ENCODE peak calls at places on chromosomes 7 and 10, in ten cellular contexts. X is A549, H is stomach, I is MCF 10A, G is HepG2, Y is cardiac muscle cell, A is tibial artery, E is astrocyte of the spinal cord, L is choroid plexus epithelial cell, M is ovary. V is an unnamed sample.

GRCh38 chr10:80684217-80684616 is 146.5 kb downstream of the SH2D4B start:
- DNase-seq in X (peak; percentile 48), H (no peak), I (peak; percentile 38), G (no peak), Y (peak; percentile 28), A (no peak), E (no peak), L (peak; percentile 63), M (no peak), V (no peak)

GRCh38 chr10:103547391-103547946 is 54.0 kb downstream of the NEURL1 start:
- DNase-seq in X (no peak), H (peak; percentile 24), I (no peak), G (no peak), Y (no peak), A (no peak), E (no peak), L (no peak), M (no peak), V (no peak)

GRCh38 chr10:22531441-22531840 is 182.9 kb downstream of the PIP4K2A start:
- DNase-seq in X (no peak), H (no peak), I (no peak), G (no peak), Y (no peak), A (no peak), E (no peak), L (no peak), M (no peak), V (no peak)

GRCh38 chr10:101221479-101222246 is 7.6 kb downstream of the LBX1 start:
- DNase-seq in X (no peak), H (no peak), I (peak; percentile 50), G (no peak), Y (no peak), A (no peak), E (no peak), L (no peak), M (no peak), V (no peak)

GRCh38 chr7:50369408-50370026 is 65.0 kb downstream of the IKZF1 start:
- DNase-seq in X (peak; percentile 59), H (no peak), I (peak; percentile 43), G (peak; percentile 11), Y (peak; percentile 9), A (no peak), E (no peak), L (peak; percentile 58), M (no peak), V (no peak)

GRCh38 chr10:117667831-117668230 is 125.3 kb downstream of the EMX2 start:
- DNase-seq in X (no peak), H (no peak), I (no peak), G (no peak), Y (no peak), A (no peak), E (no peak), L (no peak), M (no peak), V (no peak)

GRCh38 chr10:12649017-12649586 is 299.8 kb downstream of the CAMK1D start:
- DNase-seq in X (no peak), H (no peak), I (no peak), G (no peak), Y (no peak), A (no peak), E (no peak), L (no peak), M (no peak), V (no peak)

GRCh38 chr10:92972066-92972870 is 88.3 kb upstream of the CYP26C1 start:
- DNase-seq in X (peak; percentile 75), H (peak; percentile 56), I (peak; percentile 87), G (peak; percentile 80), Y (peak; percentile 77), A (no peak), E (peak; percentile 65), L (peak; percentile 87), M (no peak), V (no peak)

GRCh38 chr7:105622114-105622731 is 40.9 kb upstream of the EFCAB10 start:
- DNase-seq in X (no peak), H (no peak), I (no peak), G (no peak), Y (no peak), A (no peak), E (no peak), L (no peak), M (no peak), V (no peak)

GRCh38 chr7:926061-927030 is 28.1 kb downstream of the ADAP1 start:
- DNase-seq in X (no peak), H (peak; percentile 28), I (no peak), G (peak; percentile 91), Y (no peak), A (peak; percentile 17), E (no peak), L (no peak), M (no peak), V (no peak)

GRCh38 chr10:127408115-127408710 is 140.9 kb upstream of the NPS start:
- DNase-seq in X (no peak), H (no peak), I (no peak), G (no peak), Y (no peak), A (no peak), E (no peak), L (no peak), M (no peak), V (no peak)

GRCh38 chr10:77586719-77587423 is 50.7 kb downstream of the KCNMA1 start:
- DNase-seq in X (peak; percentile 71), H (no peak), I (peak; percentile 92), G (no peak), Y (peak; percentile 88), A (peak; percentile 79), E (peak; percentile 87), L (peak; percentile 98), M (no peak), V (no peak)

GRCh38 chr10:93826355-93826754 is 67.4 kb upstream of the SLC35G1 start:
- DNase-seq in X (no peak), H (no peak), I (no peak), G (no peak), Y (peak; percentile 8), A (no peak), E (peak; percentile 43), L (peak; percentile 63), M (no peak), V (no peak)

GRCh38 chr7:6453737-6454136 is 6.0 kb upstream of the DAGLB start:
- DNase-seq in X (peak; percentile 84), H (no peak), I (peak; percentile 81), G (peak; percentile 14), Y (peak; percentile 35), A (no peak), E (peak; percentile 70), L (peak; percentile 71), M (no peak), V (no peak)

GRCh38 chr10:56057860-56058259 is 303.2 kb downstream of the ZWINT start:
- DNase-seq in X (no peak), H (no peak), I (no peak), G (no peak), Y (no peak), A (no peak), E (no peak), L (no peak), M (no peak), V (no peak)

GRCh38 chr10:115969591-115969990 is 303.4 kb downstream of the GFRA1 start:
- DNase-seq in X (no peak), H (no peak), I (no peak), G (no peak), Y (no peak), A (no peak), E (no peak), L (no peak), M (no peak), V (no peak)

GRCh38 chr10:80459047-80459865 is 5.1 kb downstream of the TSPAN14 start:
- DNase-seq in X (no peak), H (peak; percentile 75), I (peak; percentile 88), G (no peak), Y (peak; percentile 77), A (peak; percentile 64), E (peak; percentile 67), L (peak; percentile 67), M (no peak), V (no peak)

GRCh38 chr7:38322461-38322860 is 49.0 kb upstream of the TARP start:
- DNase-seq in X (no peak), H (no peak), I (no peak), G (no peak), Y (no peak), A (no peak), E (no peak), L (no peak), M (no peak), V (no peak)

GRCh38 chr10:4267084-4267774 is 482.2 kb upstream of the KLF6 start:
- DNase-seq in X (peak; percentile 23), H (no peak), I (peak; percentile 34), G (no peak), Y (peak; percentile 39), A (no peak), E (peak; percentile 32), L (peak; percentile 54), M (no peak), V (no peak)
- TF ChIP-seq CTCF in X (peak; percentile 36), H (no peak), I (peak; percentile 21), G (peak; percentile 29), Y (peak; percentile 21), A (no peak), E (peak; percentile 22), L (peak; percentile 47), M (no peak), V (no peak)

GRCh38 chr10:71621263-71621751 is 98.3 kb downstream of the C10orf105 start:
- DNase-seq in X (no peak), H (no peak), I (no peak), G (no peak), Y (no peak), A (peak; percentile 87), E (no peak), L (no peak), M (peak; percentile 83), V (no peak)
- TF ChIP-seq CTCF in X (no peak), H (no peak), I (no peak), G (no peak), Y (no peak), A (no peak), E (no peak), L (peak; percentile 33), M (no peak), V (no peak)

DNA sequence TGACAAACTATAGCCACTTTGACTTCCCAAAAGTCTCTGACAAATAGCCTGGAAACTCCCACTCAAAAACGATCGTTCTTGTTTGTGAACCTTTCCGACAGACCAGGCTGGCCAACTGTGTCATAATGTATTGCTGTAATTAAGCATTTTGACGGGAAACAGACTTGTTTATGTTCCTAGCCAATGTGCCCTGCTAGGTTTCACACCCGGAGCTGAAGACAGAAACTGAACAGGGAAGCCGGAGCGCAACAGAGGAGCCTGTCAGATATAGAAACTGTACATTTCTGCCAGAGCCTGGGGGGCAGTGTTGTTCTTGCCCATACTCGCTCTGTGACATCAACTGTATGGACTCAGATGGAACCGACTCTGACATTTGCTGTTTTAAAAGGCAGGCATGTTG is 55.3 kb upstream of the C7orf33 start:
- DNase-seq in X (peak; percentile 11), H (no peak), I (peak; percentile 36), G (no peak), Y (peak; percentile 52), A (no peak), E (no peak), L (no peak), M (no peak), V (no peak)
- TF ChIP-seq CTCF in X (no peak), H (no peak), I (no peak), G (peak; percentile 32), Y (peak; percentile 21), A (no peak), E (no peak), L (no peak), M (no peak), V (no peak)

DNA sequence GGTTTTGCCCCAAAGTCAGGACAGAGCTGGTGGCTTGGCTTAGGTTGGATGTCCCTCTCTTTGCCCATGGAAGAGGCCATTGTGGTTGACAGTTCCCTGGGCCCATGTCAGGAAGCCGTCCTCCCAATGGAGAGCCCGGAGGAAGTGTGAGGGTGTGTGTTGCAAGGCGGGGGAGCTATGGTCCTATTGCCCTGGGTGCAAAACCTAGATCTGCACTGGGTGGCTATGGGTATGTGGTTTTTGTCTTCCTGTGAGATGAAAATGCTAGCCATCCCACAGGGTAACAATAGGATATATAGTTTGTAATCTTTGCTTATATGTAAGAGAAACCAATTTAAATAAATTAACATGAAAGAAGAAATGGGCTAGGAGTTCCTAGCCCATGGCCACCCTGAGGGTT is 189.1 kb downstream of the PLPP4 start:
- DNase-seq in X (no peak), H (no peak), I (no peak), G (no peak), Y (no peak), A (no peak), E (no peak), L (no peak), M (no peak), V (no peak)
- TF ChIP-seq CTCF in X (no peak), H (no peak), I (no peak), G (no peak), Y (no peak), A (no peak), E (no peak), L (no peak), M (no peak), V (no peak)

V was measured in omental fat pad.